ENCODE peak calls at places on chromosomes 16 and 17, in four cellular contexts. One of them, this sample, is unnamed.

GRCh38 chr17:9306086-9306485 is 269.5 kb downstream of the STX8 start:
- DNase-seq in foreskin fibroblast: no peak
- DNase-seq in activated CD4-positive, alpha-beta memory T cell treated with anti-CD3 and anti-CD28 coated beads, Interleukin-2, amount 10 ng/mL, durations not matched to agents 7 days and 5 days: no peak
- DNase-seq in GM03348: no peak
- DNase-seq in this sample: no peak

GRCh38 chr16:11435576-11435975 is 90.3 kb downstream of the RMI2 start:
- DNase-seq in GM03348: no peak
- DNase-seq in foreskin fibroblast: no peak
- DNase-seq in activated CD4-positive, alpha-beta memory T cell treated with anti-CD3 and anti-CD28 coated beads, Interleukin-2, amount 10 ng/mL, durations not matched to agents 7 days and 5 days: no peak
- DNase-seq in this sample: no peak

GRCh38 chr17:951388-952132 is 28.0 kb downstream of the NXN start:
- DNase-seq in GM03348: peak; percentile 91
- DNase-seq in foreskin fibroblast: peak; percentile 82
- DNase-seq in activated CD4-positive, alpha-beta memory T cell treated with anti-CD3 and anti-CD28 coated beads, Interleukin-2, amount 10 ng/mL, durations not matched to agents 7 days and 5 days: no peak
- DNase-seq in this sample: no peak

GRCh38 chr17:40486513-40487370 is 14.7 kb downstream of the TNS4 start:
- DNase-seq in activated CD4-positive, alpha-beta memory T cell treated with anti-CD3 and anti-CD28 coated beads, Interleukin-2, amount 10 ng/mL, durations not matched to agents 7 days and 5 days: no peak
- DNase-seq in foreskin fibroblast: peak; percentile 63
- DNase-seq in GM03348: peak; percentile 71
- DNase-seq in this sample: no peak

GRCh38 chr16:85291302-85292148 is 179.3 kb upstream of the CIBAR2 start:
- DNase-seq in foreskin fibroblast: no peak
- DNase-seq in GM03348: no peak
- DNase-seq in activated CD4-positive, alpha-beta memory T cell treated with anti-CD3 and anti-CD28 coated beads, Interleukin-2, amount 10 ng/mL, durations not matched to agents 7 days and 5 days: no peak
- DNase-seq in this sample: no peak

GRCh38 chr17:4997302-4998026 is at the start of the genes INCA1 and KIF1C:
- DNase-seq in foreskin fibroblast: peak; percentile 86
- DNase-seq in GM03348: peak; percentile 99
- DNase-seq in activated CD4-positive, alpha-beta memory T cell treated with anti-CD3 and anti-CD28 coated beads, Interleukin-2, amount 10 ng/mL, durations not matched to agents 7 days and 5 days: peak; percentile 92
- DNase-seq in this sample: peak; percentile 94

GRCh38 chr16:68711421-68712139 is 25.5 kb upstream of the CDH1 start:
- DNase-seq in GM03348: no peak
- DNase-seq in foreskin fibroblast: no peak
- DNase-seq in activated CD4-positive, alpha-beta memory T cell treated with anti-CD3 and anti-CD28 coated beads, Interleukin-2, amount 10 ng/mL, durations not matched to agents 7 days and 5 days: no peak
- DNase-seq in this sample: no peak

GRCh38 chr17:80924807-80925610 is 66.6 kb upstream of the CHMP6 start:
- DNase-seq in GM03348: no peak
- DNase-seq in foreskin fibroblast: no peak
- DNase-seq in activated CD4-positive, alpha-beta memory T cell treated with anti-CD3 and anti-CD28 coated beads, Interleukin-2, amount 10 ng/mL, durations not matched to agents 7 days and 5 days: no peak
- DNase-seq in this sample: no peak

GRCh38 chr17:5825717-5826330 is 241.5 kb upstream of the NLRP1 start:
- DNase-seq in activated CD4-positive, alpha-beta memory T cell treated with anti-CD3 and anti-CD28 coated beads, Interleukin-2, amount 10 ng/mL, durations not matched to agents 7 days and 5 days: no peak
- DNase-seq in foreskin fibroblast: peak; percentile 78
- DNase-seq in GM03348: no peak
- DNase-seq in this sample: no peak

GRCh38 chr16:280552-280951 is at the start of gene ARHGDIG:
- DNase-seq in activated CD4-positive, alpha-beta memory T cell treated with anti-CD3 and anti-CD28 coated beads, Interleukin-2, amount 10 ng/mL, durations not matched to agents 7 days and 5 days: no peak
- DNase-seq in GM03348: peak; percentile 67
- DNase-seq in foreskin fibroblast: no peak
- DNase-seq in this sample: no peak

GRCh38 chr17:67411396-67411795 is 34.3 kb downstream of the PITPNC1 start:
- DNase-seq in foreskin fibroblast: no peak
- DNase-seq in activated CD4-positive, alpha-beta memory T cell treated with anti-CD3 and anti-CD28 coated beads, Interleukin-2, amount 10 ng/mL, durations not matched to agents 7 days and 5 days: no peak
- DNase-seq in GM03348: no peak
- DNase-seq in this sample: no peak

GRCh38 chr17:3527896-3528603 is 29.6 kb downstream of the TRPV3 start:
- DNase-seq in activated CD4-positive, alpha-beta memory T cell treated with anti-CD3 and anti-CD28 coated beads, Interleukin-2, amount 10 ng/mL, durations not matched to agents 7 days and 5 days: no peak
- DNase-seq in GM03348: no peak
- DNase-seq in foreskin fibroblast: no peak
- DNase-seq in this sample: no peak

GRCh38 chr17:59838196-59838911 is 54.4 kb downstream of the TUBD1 start:
- DNase-seq in activated CD4-positive, alpha-beta memory T cell treated with anti-CD3 and anti-CD28 coated beads, Interleukin-2, amount 10 ng/mL, durations not matched to agents 7 days and 5 days: peak; percentile 61
- DNase-seq in GM03348: no peak
- DNase-seq in foreskin fibroblast: no peak
- DNase-seq in this sample: peak; percentile 60

GRCh38 chr16:65574311-65574966 is 452.6 kb upstream of the CDH11 start:
- DNase-seq in foreskin fibroblast: no peak
- DNase-seq in activated CD4-positive, alpha-beta memory T cell treated with anti-CD3 and anti-CD28 coated beads, Interleukin-2, amount 10 ng/mL, durations not matched to agents 7 days and 5 days: no peak
- DNase-seq in GM03348: no peak
- DNase-seq in this sample: no peak

GRCh38 chr17:1649844-1650409 is at the start of gene RILP:
- DNase-seq in foreskin fibroblast: no peak
- DNase-seq in activated CD4-positive, alpha-beta memory T cell treated with anti-CD3 and anti-CD28 coated beads, Interleukin-2, amount 10 ng/mL, durations not matched to agents 7 days and 5 days: no peak
- DNase-seq in GM03348: peak; percentile 66
- DNase-seq in this sample: peak; percentile 57

GRCh38 chr17:80068301-80069160 is 32.1 kb downstream of the CCDC40 start:
- DNase-seq in GM03348: no peak
- DNase-seq in foreskin fibroblast: peak; percentile 35
- DNase-seq in activated CD4-positive, alpha-beta memory T cell treated with anti-CD3 and anti-CD28 coated beads, Interleukin-2, amount 10 ng/mL, durations not matched to agents 7 days and 5 days: no peak
- DNase-seq in this sample: no peak

GRCh38 chr17:29143894-29144293 is 36.3 kb downstream of the MYO18A start:
- DNase-seq in GM03348: no peak
- DNase-seq in activated CD4-positive, alpha-beta memory T cell treated with anti-CD3 and anti-CD28 coated beads, Interleukin-2, amount 10 ng/mL, durations not matched to agents 7 days and 5 days: peak; percentile 38
- DNase-seq in foreskin fibroblast: no peak
- DNase-seq in this sample: peak; percentile 46

This sample was measured in activated CD8-positive, alpha-beta T cell treated with anti-CD3 and anti-CD28 coated beads, Interleukin-2, amount 10 ng/mL, durations not matched to agents 7 days and 5 days.